ENCODE peak calls at places on chromosomes 6 and 20, in seven cellular contexts. One of them, this sample, is unnamed.

GRCh38 chr6:81996414-81996813 is 243.9 kb upstream of the TENT5A start:
- DNase-seq in fibroblast of villous mesenchyme: peak
- DNase-seq in esophagus muscularis mucosa: no peak
- DNase-seq in K562: no peak
- DNase-seq in natural killer cell: no peak
- DNase-seq in choroid plexus epithelial cell: peak
- DNase-seq in A549: no peak
- DNase-seq in this sample: peak

GRCh38 chr6:157551041-157551832 is 170.2 kb downstream of the ZDHHC14 start:
- DNase-seq in fibroblast of villous mesenchyme: no peak
- DNase-seq in esophagus muscularis mucosa: no peak
- DNase-seq in K562: no peak
- DNase-seq in natural killer cell: no peak
- DNase-seq in choroid plexus epithelial cell: no peak
- DNase-seq in A549: no peak
- DNase-seq in this sample: no peak

GRCh38 chr20:22866757-22867425 is 168.2 kb upstream of the SSTR4 start:
- DNase-seq in fibroblast of villous mesenchyme: peak
- DNase-seq in esophagus muscularis mucosa: no peak
- DNase-seq in K562: no peak
- DNase-seq in natural killer cell: no peak
- DNase-seq in choroid plexus epithelial cell: peak
- DNase-seq in A549: peak
- DNase-seq in this sample: no peak

GRCh38 chr6:5302220-5302946 is 41.1 kb downstream of the FARS2 start:
- DNase-seq in fibroblast of villous mesenchyme: no peak
- DNase-seq in esophagus muscularis mucosa: peak
- DNase-seq in K562: peak
- DNase-seq in natural killer cell: no peak
- DNase-seq in choroid plexus epithelial cell: peak
- DNase-seq in A549: no peak
- DNase-seq in this sample: no peak

GRCh38 chr6:28525496-28526039 is at the start of gene GPX5:
- DNase-seq in fibroblast of villous mesenchyme: no peak
- DNase-seq in esophagus muscularis mucosa: peak
- DNase-seq in K562: no peak
- DNase-seq in natural killer cell: no peak
- DNase-seq in choroid plexus epithelial cell: no peak
- DNase-seq in A549: no peak
- DNase-seq in this sample: no peak

GRCh38 chr20:23967616-23967979 is 21.0 kb downstream of the GGTLC1 start:
- DNase-seq in fibroblast of villous mesenchyme: no peak
- DNase-seq in esophagus muscularis mucosa: peak
- DNase-seq in K562: no peak
- DNase-seq in natural killer cell: no peak
- DNase-seq in choroid plexus epithelial cell: no peak
- DNase-seq in A549: no peak
- DNase-seq in this sample: no peak

GRCh38 chr6:56772737-56773184 is 130.1 kb upstream of the DST start:
- DNase-seq in fibroblast of villous mesenchyme: peak
- DNase-seq in esophagus muscularis mucosa: no peak
- DNase-seq in K562: no peak
- DNase-seq in natural killer cell: no peak
- DNase-seq in choroid plexus epithelial cell: peak
- DNase-seq in A549: peak
- DNase-seq in this sample: peak

GRCh38 chr6:40936810-40937209 is 102.2 kb downstream of the UNC5CL start:
- DNase-seq in fibroblast of villous mesenchyme: peak
- DNase-seq in esophagus muscularis mucosa: no peak
- DNase-seq in K562: no peak
- DNase-seq in natural killer cell: no peak
- DNase-seq in choroid plexus epithelial cell: peak
- DNase-seq in A549: peak
- DNase-seq in this sample: no peak

GRCh38 chr6:101931766-101932165 is 538.3 kb downstream of the GRIK2 start:
- DNase-seq in fibroblast of villous mesenchyme: peak
- DNase-seq in esophagus muscularis mucosa: no peak
- DNase-seq in K562: no peak
- DNase-seq in natural killer cell: no peak
- DNase-seq in choroid plexus epithelial cell: peak
- DNase-seq in A549: no peak
- DNase-seq in this sample: no peak

GRCh38 chr20:9068232-9068781 is 580 bp upstream of the PLCB4 start:
- DNase-seq in fibroblast of villous mesenchyme: no peak
- DNase-seq in esophagus muscularis mucosa: no peak
- DNase-seq in K562: no peak
- DNase-seq in natural killer cell: no peak
- DNase-seq in choroid plexus epithelial cell: no peak
- DNase-seq in A549: peak
- DNase-seq in this sample: no peak

GRCh38 chr20:20665933-20666332 is 46.5 kb downstream of the RALGAPA2 start:
- DNase-seq in fibroblast of villous mesenchyme: no peak
- DNase-seq in esophagus muscularis mucosa: no peak
- DNase-seq in K562: no peak
- DNase-seq in natural killer cell: no peak
- DNase-seq in choroid plexus epithelial cell: no peak
- DNase-seq in A549: no peak
- DNase-seq in this sample: no peak

GRCh38 chr6:79170915-79171314 is 63.6 kb downstream of the HMGN3 start:
- DNase-seq in fibroblast of villous mesenchyme: no peak
- DNase-seq in esophagus muscularis mucosa: no peak
- DNase-seq in K562: no peak
- DNase-seq in natural killer cell: no peak
- DNase-seq in choroid plexus epithelial cell: peak
- DNase-seq in A549: no peak
- DNase-seq in this sample: no peak

GRCh38 chr20:57834306-57834863 is 124.6 kb upstream of the PMEPA1 start:
- DNase-seq in fibroblast of villous mesenchyme: no peak
- DNase-seq in esophagus muscularis mucosa: no peak
- DNase-seq in K562: no peak
- DNase-seq in natural killer cell: no peak
- DNase-seq in choroid plexus epithelial cell: no peak
- DNase-seq in A549: no peak
- DNase-seq in this sample: no peak

GRCh38 chr20:49750611-49751396 is 37.1 kb upstream of the B4GALT5 start:
- DNase-seq in fibroblast of villous mesenchyme: no peak
- DNase-seq in esophagus muscularis mucosa: no peak
- DNase-seq in K562: no peak
- DNase-seq in natural killer cell: no peak
- DNase-seq in choroid plexus epithelial cell: no peak
- DNase-seq in A549: no peak
- DNase-seq in this sample: no peak

GRCh38 chr20:31374346-31374745 is 5.9 kb downstream of the DEFB118 start:
- DNase-seq in fibroblast of villous mesenchyme: no peak
- DNase-seq in esophagus muscularis mucosa: no peak
- DNase-seq in K562: no peak
- DNase-seq in natural killer cell: no peak
- DNase-seq in choroid plexus epithelial cell: no peak
- DNase-seq in A549: no peak
- DNase-seq in this sample: no peak

GRCh38 chr6:99434702-99435530 is 9.8 kb upstream of the PNISR start:
- DNase-seq in fibroblast of villous mesenchyme: peak
- DNase-seq in esophagus muscularis mucosa: no peak
- DNase-seq in K562: peak
- DNase-seq in natural killer cell: no peak
- DNase-seq in choroid plexus epithelial cell: peak
- DNase-seq in A549: peak
- DNase-seq in this sample: no peak

GRCh38 chr6:159966339-159966738 is 2.5 kb upstream of the IGF2R start:
- DNase-seq in fibroblast of villous mesenchyme: peak
- DNase-seq in esophagus muscularis mucosa: no peak
- DNase-seq in K562: no peak
- DNase-seq in natural killer cell: no peak
- DNase-seq in choroid plexus epithelial cell: no peak
- DNase-seq in A549: no peak
- DNase-seq in this sample: no peak

GRCh38 chr6:157849288-157850017 is 26.4 kb downstream of the SNX9 start:
- DNase-seq in fibroblast of villous mesenchyme: no peak
- DNase-seq in esophagus muscularis mucosa: no peak
- DNase-seq in K562: no peak
- DNase-seq in natural killer cell: no peak
- DNase-seq in choroid plexus epithelial cell: no peak
- DNase-seq in A549: no peak
- DNase-seq in this sample: no peak

DNA sequence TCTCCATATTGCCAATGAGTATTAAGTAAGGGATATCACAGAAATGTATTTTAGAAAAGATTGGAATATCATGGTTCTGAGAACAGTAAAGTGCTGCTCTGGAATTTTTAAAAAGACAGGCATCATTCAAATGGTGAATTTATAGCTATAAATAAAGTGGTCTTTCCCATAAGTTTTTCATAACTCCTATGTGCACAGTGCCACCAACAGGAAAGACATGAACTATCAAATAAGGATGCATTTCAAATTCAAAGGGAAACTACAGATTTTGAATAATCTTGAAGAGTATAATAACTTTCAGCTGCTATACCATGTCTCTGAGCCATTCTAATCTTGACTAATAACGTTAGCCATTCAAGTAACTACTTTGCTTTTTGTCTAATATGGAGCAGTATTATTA is 456.8 kb upstream of the GJE1 start:
- DNase-seq in fibroblast of villous mesenchyme: no peak
- DNase-seq in esophagus muscularis mucosa: no peak
- DNase-seq in K562: no peak
- DNase-seq in natural killer cell: no peak
- DNase-seq in choroid plexus epithelial cell: peak
- DNase-seq in A549: no peak
- DNase-seq in this sample: no peak
- TF ChIP-seq CTCF in fibroblast of villous mesenchyme: peak
- TF ChIP-seq CTCF in esophagus muscularis mucosa: no peak
- TF ChIP-seq CTCF in K562: no peak
- TF ChIP-seq CTCF in natural killer cell: no peak
- TF ChIP-seq CTCF in choroid plexus epithelial cell: peak
- TF ChIP-seq CTCF in A549: peak
- TF ChIP-seq CTCF in this sample: peak

GRCh38 chr20:41600926-41601631 is 17.1 kb downstream of the CHD6 start:
- DNase-seq in fibroblast of villous mesenchyme: no peak
- DNase-seq in esophagus muscularis mucosa: no peak
- DNase-seq in K562: no peak
- DNase-seq in natural killer cell: no peak
- DNase-seq in choroid plexus epithelial cell: no peak
- DNase-seq in A549: no peak
- DNase-seq in this sample: no peak

GRCh38 chr20:41601742-41602141 is 16.4 kb downstream of the CHD6 start:
- DNase-seq in fibroblast of villous mesenchyme: no peak
- DNase-seq in esophagus muscularis mucosa: no peak
- DNase-seq in K562: no peak
- DNase-seq in natural killer cell: no peak
- DNase-seq in choroid plexus epithelial cell: no peak
- DNase-seq in A549: no peak
- DNase-seq in this sample: no peak

GRCh38 chr20:41599699-41600104 is 18.5 kb downstream of the CHD6 start:
- DNase-seq in fibroblast of villous mesenchyme: no peak
- DNase-seq in esophagus muscularis mucosa: no peak
- DNase-seq in K562: no peak
- DNase-seq in natural killer cell: no peak
- DNase-seq in choroid plexus epithelial cell: no peak
- DNase-seq in A549: no peak
- DNase-seq in this sample: no peak

GRCh38 chr20:41607791-41608190 is 10.4 kb downstream of the CHD6 start:
- DNase-seq in fibroblast of villous mesenchyme: no peak
- DNase-seq in esophagus muscularis mucosa: no peak
- DNase-seq in K562: no peak
- DNase-seq in natural killer cell: no peak
- DNase-seq in choroid plexus epithelial cell: no peak
- DNase-seq in A549: no peak
- DNase-seq in this sample: no peak

DNA sequence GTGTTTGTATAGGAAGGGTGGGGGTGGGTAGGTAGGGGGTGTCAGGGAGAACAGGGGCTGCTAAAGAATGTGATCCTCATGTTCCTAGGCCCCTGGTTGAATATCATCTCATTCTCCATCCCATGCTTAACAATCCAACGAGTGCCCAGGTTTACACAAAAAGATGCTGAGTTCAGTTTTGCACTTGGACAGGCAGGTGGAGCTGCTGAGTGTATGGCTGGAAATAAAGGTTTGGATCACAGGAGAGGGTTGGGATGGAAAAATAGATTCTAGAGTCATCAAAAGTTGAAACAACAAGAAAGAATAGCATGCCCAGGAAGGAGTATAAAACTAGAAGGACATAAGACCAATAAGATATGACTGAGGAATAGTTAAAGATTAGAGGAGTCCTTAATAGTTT is 14.2 kb downstream of the CHD6 start:
- DNase-seq in fibroblast of villous mesenchyme: no peak
- DNase-seq in esophagus muscularis mucosa: no peak
- DNase-seq in K562: no peak
- DNase-seq in natural killer cell: no peak
- DNase-seq in choroid plexus epithelial cell: no peak
- DNase-seq in A549: no peak
- DNase-seq in this sample: no peak
- TF ChIP-seq CTCF in fibroblast of villous mesenchyme: peak
- TF ChIP-seq CTCF in esophagus muscularis mucosa: no peak
- TF ChIP-seq CTCF in K562: no peak
- TF ChIP-seq CTCF in natural killer cell: no peak
- TF ChIP-seq CTCF in choroid plexus epithelial cell: peak
- TF ChIP-seq CTCF in A549: peak
- TF ChIP-seq CTCF in this sample: no peak

DNA sequence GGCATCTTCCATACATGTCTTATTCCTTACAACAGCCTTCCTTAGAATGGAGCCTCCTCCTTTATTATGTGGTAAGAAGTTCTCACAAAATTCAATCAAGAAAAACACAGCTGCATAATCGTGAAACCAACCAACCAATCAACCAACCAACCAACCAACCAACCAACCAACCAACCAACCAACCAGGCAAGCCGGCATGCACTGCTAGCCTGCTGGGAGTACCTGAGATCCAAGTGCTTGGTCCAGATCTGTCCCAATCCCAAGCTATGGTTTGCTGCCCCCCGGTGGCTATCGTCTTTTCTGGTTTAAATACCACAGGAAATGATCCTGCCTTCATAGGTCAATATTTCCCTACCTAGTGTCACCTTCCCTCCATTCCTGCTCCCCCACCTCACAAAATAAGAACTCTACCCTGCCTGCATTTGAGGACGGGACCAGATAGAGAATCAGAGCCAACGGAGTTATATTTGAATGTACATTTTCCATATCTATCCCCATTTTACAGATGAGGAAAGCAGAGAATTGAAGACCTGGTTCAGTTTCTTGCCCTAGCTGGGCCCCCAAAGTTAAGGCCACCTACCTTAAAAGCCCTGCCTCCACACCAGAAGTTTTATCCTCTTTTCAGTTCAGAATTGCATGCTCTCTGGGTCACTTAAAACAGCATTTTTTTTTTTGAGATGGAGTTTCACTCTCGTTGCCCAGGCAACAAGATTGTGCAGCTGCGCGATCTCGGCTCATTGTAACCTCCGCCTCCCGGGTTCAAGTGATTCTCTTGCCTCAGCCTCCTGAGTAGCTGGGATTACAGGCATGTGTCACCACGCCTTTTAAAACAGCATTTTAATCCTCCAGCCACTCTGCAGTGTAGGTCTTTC is 27.1 kb downstream of the RAB44 start:
- DNase-seq in fibroblast of villous mesenchyme: peak
- DNase-seq in esophagus muscularis mucosa: no peak
- DNase-seq in K562: peak
- DNase-seq in natural killer cell: no peak
- DNase-seq in choroid plexus epithelial cell: peak
- DNase-seq in A549: peak
- DNase-seq in this sample: peak
- TF ChIP-seq CTCF in fibroblast of villous mesenchyme: peak
- TF ChIP-seq CTCF in esophagus muscularis mucosa: peak
- TF ChIP-seq CTCF in K562: peak
- TF ChIP-seq CTCF in natural killer cell: no peak
- TF ChIP-seq CTCF in choroid plexus epithelial cell: peak
- TF ChIP-seq CTCF in A549: peak
- TF ChIP-seq CTCF in this sample: peak

GRCh38 chr20:931401-931800 is 15.3 kb upstream of the ANGPT4 start:
- DNase-seq in fibroblast of villous mesenchyme: no peak
- DNase-seq in esophagus muscularis mucosa: no peak
- DNase-seq in K562: no peak
- DNase-seq in natural killer cell: no peak
- DNase-seq in choroid plexus epithelial cell: no peak
- DNase-seq in A549: no peak
- DNase-seq in this sample: no peak
- TF ChIP-seq CTCF in fibroblast of villous mesenchyme: no peak
- TF ChIP-seq CTCF in esophagus muscularis mucosa: no peak
- TF ChIP-seq CTCF in K562: no peak
- TF ChIP-seq CTCF in natural killer cell: no peak
- TF ChIP-seq CTCF in choroid plexus epithelial cell: no peak
- TF ChIP-seq CTCF in A549: no peak
- TF ChIP-seq CTCF in this sample: no peak

This sample was measured in AG09309.